ENCODE peak calls at places on chromosome 6, in eight cellular contexts. L is ovary, H is thoracic aorta, G is cardiac muscle cell, K is foreskin keratinocyte, P is H9, S is right cardiac atrium, C is IMR-90. U is an unnamed sample. For H3K4me1, the result is how much of the 10 kb centered on the place peaks cover.

GRCh38 chr6:82924799-82925535 is 140.7 kb downstream of the UBE3D start:
- DNase-seq in L (no peak), H (no peak), G (no peak), K (peak), P (no peak), S (no peak), C (peak), U (no peak)

GRCh38 chr6:122695188-122695587 is 84.3 kb upstream of the FABP7 start:
- DNase-seq in L (no peak), H (no peak), G (no peak), K (no peak), P (no peak), S (no peak), C (no peak), U (no peak)

GRCh38 chr6:138031850-138032249 is 75.4 kb downstream of the PERP start:
- DNase-seq in L (no peak), H (no peak), G (no peak), K (peak), P (no peak), S (no peak), C (no peak), U (no peak)

GRCh38 chr6:148509152-148509571 is 166.5 kb downstream of the SASH1 start:
- DNase-seq in L (no peak), H (no peak), G (no peak), K (no peak), P (no peak), S (no peak), C (peak), U (no peak)

GRCh38 chr6:11969092-11969491 is 43.0 kb upstream of the HIVEP1 start:
- DNase-seq in L (no peak), H (no peak), G (no peak), K (no peak), P (no peak), S (no peak), C (peak), U (no peak)

GRCh38 chr6:28282923-28283322 is 1.6 kb downstream of the PGBD1 start:
- DNase-seq in L (no peak), H (no peak), G (no peak), K (no peak), P (no peak), S (no peak), C (no peak), U (no peak)

GRCh38 chr6:154806804-154807203 is 73.6 kb downstream of the SCAF8 start:
- DNase-seq in L (no peak), H (no peak), G (no peak), K (peak), P (no peak), S (no peak), C (peak), U (no peak)

GRCh38 chr6:106927531-106928398 is 46.8 kb downstream of the CD24 start:
- DNase-seq in L (no peak), H (no peak), G (peak), K (peak), P (peak), S (peak), C (peak), U (no peak)

GRCh38 chr6:123640567-123641187 is 3.9 kb upstream of the TRDN start:
- DNase-seq in L (no peak), H (no peak), G (no peak), K (no peak), P (no peak), S (no peak), C (no peak), U (no peak)

GRCh38 chr6:27062755-27063154 is 184.7 kb upstream of the PRSS16 start:
- DNase-seq in L (no peak), H (no peak), G (no peak), K (no peak), P (no peak), S (no peak), C (no peak), U (no peak)
- H3K27ac ChIP-seq in L (no peak), H (no peak), G (no peak), K (no peak), P (no peak), S (no peak), C (no peak), U (no peak)

GRCh38 chr6:3939559-3939958 is 90.4 kb downstream of the FAM50B start:
- DNase-seq in L (no peak), H (no peak), G (no peak), K (no peak), P (no peak), S (no peak), C (no peak), U (no peak)
- H3K4me1 ChIP-seq in L (under half), H (under half), G (under half), K (under half), P (under half), S (under half), C (under half), U (under half)

GRCh38 chr6:159594750-159595117 is 98.3 kb downstream of the SOD2 start:
- DNase-seq in L (no peak), H (no peak), G (no peak), K (peak), P (no peak), S (no peak), C (peak), U (no peak)

GRCh38 chr6:159590794-159591193 is 102.2 kb downstream of the SOD2 start:
- DNase-seq in L (no peak), H (no peak), G (no peak), K (no peak), P (no peak), S (no peak), C (no peak), U (no peak)

GRCh38 chr6:159594106-159594749 is 98.8 kb downstream of the SOD2 start:
- DNase-seq in L (no peak), H (no peak), G (no peak), K (peak), P (no peak), S (no peak), C (peak), U (no peak)

DNA sequence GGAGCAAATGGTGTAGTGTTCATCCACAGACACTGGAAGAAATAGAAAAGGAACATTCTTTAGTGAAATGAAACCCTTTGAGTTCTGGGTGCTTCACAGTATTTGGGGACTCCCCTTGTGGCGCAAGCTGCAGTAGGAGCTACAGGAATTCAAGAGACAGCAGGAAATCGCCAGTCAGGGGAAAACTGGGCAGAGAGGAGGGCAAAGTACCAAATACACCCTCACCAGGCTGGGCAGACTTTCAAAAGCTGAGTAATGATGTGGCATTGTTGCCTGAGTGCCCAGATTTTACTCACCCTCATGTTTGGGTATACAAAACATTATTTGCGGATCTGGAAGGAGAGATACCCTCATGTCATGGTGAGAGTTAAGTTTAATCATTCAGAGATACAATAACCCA is 97.9 kb downstream of the SOD2 start:
- DNase-seq in L (no peak), H (peak), G (no peak), K (peak), P (no peak), S (no peak), C (peak), U (no peak)
- H3K27ac ChIP-seq in L (no peak), H (peak), G (no peak), K (peak), P (no peak), S (no peak), C (peak), U (no peak)

DNA sequence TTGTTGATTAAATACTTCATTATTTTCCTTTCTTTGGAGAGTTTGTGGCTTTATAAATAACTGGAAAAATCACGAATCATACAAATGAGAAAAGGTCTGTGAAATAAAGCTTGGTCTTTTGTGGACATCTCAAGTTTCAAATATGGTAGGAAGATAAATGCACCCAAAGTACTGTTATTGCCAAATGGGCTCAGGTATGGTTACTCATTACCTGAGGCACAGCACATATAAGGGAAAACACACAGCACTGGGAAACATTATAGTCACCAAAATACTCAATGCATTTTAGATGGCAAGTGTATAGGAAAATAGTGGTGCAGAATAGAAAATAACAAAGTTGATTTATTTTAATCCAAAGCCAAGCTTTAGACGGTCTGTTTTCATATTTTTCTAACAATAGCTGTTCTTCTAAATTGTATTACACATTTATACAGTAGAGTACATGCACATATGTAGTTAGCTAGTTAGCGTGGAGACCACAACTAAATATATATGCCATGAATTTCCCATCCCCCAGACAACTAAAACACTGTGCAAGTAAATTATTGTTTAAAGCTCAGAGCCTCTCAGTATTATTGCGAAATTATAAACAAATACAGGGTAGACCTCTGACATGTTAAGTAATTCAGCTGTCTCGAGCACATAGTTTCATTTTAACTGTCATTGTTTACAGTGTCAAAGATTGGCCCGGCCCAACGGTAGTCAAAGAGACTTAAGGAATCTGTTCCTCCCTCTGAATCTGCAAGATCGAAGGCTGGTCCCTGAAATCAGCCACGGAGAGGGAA is 335.9 kb downstream of the SYNE1 start:
- DNase-seq in L (no peak), H (no peak), G (no peak), K (no peak), P (no peak), S (no peak), C (peak), U (no peak)
- H3K4me1 ChIP-seq in L (under half), H (under half), G (under half), K (under half), P (under half), S (under half), C (under half), U (under half)

GRCh38 chr6:26309731-26310142 is 55.3 kb upstream of the BTN3A2 start:
- DNase-seq in L (no peak), H (no peak), G (no peak), K (peak), P (no peak), S (no peak), C (peak), U (no peak)

GRCh38 chr6:26311012-26311384 is 54.0 kb upstream of the BTN3A2 start:
- DNase-seq in L (peak), H (no peak), G (no peak), K (peak), P (no peak), S (peak), C (peak), U (no peak)

GRCh38 chr6:26312501-26313390 is 52.3 kb upstream of the BTN3A2 start:
- DNase-seq in L (peak), H (peak), G (peak), K (peak), P (peak), S (peak), C (peak), U (peak)

GRCh38 chr6:26312096-26312463 is 52.9 kb upstream of the BTN3A2 start:
- DNase-seq in L (no peak), H (no peak), G (no peak), K (no peak), P (no peak), S (no peak), C (no peak), U (no peak)

DNA sequence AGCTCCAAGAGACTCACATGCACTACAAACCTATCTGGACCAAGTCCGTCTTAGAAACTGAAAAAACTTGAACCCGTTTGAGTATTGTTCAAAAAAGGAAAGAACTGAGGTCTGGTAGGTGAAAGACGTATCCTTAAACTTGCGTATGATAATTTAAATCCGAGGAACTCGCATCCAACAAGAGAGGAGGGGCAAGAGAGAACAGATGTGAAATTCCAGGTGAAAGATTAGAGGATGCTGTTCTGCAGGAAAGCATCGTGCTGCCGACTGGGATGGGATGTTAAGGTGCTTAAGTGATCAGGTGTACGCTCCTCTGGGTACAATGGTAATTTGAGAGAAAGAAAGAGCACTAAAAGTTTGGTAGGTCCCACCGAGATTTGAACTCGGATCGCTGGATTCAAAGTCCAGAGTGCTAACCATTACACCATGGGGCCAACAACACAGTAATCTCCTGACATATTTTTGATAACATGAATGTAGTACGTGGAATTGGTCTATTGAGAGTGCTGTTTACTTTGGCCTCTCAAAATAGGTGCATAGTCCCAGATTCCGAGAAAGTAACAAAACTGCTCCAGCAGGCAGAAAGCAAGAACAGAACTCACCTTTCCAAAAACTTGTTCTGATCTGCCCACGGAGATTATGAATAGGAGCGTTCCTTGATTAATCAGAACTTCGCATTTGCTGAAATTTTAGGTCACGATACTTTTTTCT is 53.5 kb upstream of the BTN3A2 start:
- DNase-seq in L (peak), H (no peak), G (no peak), K (peak), P (peak), S (no peak), C (peak), U (peak)
- H3K27ac ChIP-seq in L (peak), H (peak), G (no peak), K (no peak), P (no peak), S (no peak), C (no peak), U (no peak)

DNA sequence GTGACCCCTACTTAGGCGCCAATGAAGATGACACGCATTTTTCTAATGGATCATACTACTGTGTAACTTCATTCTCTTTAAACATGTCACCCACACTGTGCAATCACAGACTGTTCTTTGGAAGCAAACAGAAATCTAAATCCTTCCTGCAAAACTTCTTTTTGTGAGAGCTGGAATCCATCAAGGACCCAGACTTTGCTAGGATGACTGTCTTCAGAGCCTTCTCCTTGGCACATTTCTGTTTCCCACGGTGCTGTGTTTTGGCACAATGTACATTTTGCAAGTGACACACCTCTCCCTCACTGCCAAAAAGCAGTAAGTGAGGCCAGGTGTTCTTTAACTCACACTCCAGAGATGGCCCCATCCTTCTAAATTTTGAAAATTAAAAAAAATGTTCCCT is 21.7 kb upstream of the TAGAP start:
- DNase-seq in L (no peak), H (no peak), G (no peak), K (no peak), P (no peak), S (no peak), C (no peak), U (no peak)
- H3K4me1 ChIP-seq in L (under half), H (under half), G (under half), K (under half), P (under half), S (under half), C (under half), U (under half)

GRCh38 chr6:101391772-101392560 is 1.5 kb upstream of the GRIK2 start:
- DNase-seq in L (no peak), H (no peak), G (no peak), K (no peak), P (peak), S (peak), C (no peak), U (no peak)
- H3K27ac ChIP-seq in L (no peak), H (no peak), G (no peak), K (no peak), P (no peak), S (no peak), C (no peak), U (no peak)

GRCh38 chr6:31559606-31559957 is 12.2 kb downstream of the NFKBIL1 start:
- DNase-seq in L (no peak), H (no peak), G (no peak), K (no peak), P (no peak), S (no peak), C (no peak), U (no peak)
- H3K4me1 ChIP-seq in L (under half), H (under half), G (under half), K (under half), P (under half), S (under half), C (under half), U (under half)